ENCODE peak calls at places on chromosomes 7 and 10, in six cellular contexts. W is NCI-H2171; G is HEK293T; B is activated CD4-positive, alpha-beta T cell treated with anti-CD3 and anti-CD28 coated beads, Interleukin-2, amount 50 U/mL, for 24 hours; K is Panc1; R is mesendoderm. V is an unnamed sample.
A peak's percentile ranks its signal among the peaks of the same experiment; 100 is the strongest.

GRCh38 chr7:137975223-137975622 is 26.7 kb downstream of the CREB3L2 start:
- DNase-seq in W (no peak), G (no peak), B (no peak), K (no peak), R (no peak), V (no peak)

GRCh38 chr10:132588301-132589013 is 50.9 kb downstream of the INPP5A start:
- DNase-seq in W (no peak), G (no peak), B (no peak), K (no peak), R (no peak), V (no peak)

GRCh38 chr10:117254774-117255735 is 14.1 kb downstream of the SLC18A2 start:
- DNase-seq in W (no peak), G (no peak), B (no peak), K (no peak), R (no peak), V (no peak)

GRCh38 chr10:1635340-1635739 is 102.0 kb downstream of the ADARB2 start:
- DNase-seq in W (no peak), G (no peak), B (no peak), K (no peak), R (peak; percentile 4), V (no peak)

GRCh38 chr10:97534746-97535367 is 36.1 kb downstream of the UBTD1 start:
- DNase-seq in W (no peak), G (peak; percentile 80), B (no peak), K (peak; percentile 10), R (peak; percentile 85), V (no peak)

GRCh38 chr10:80684217-80684616 is 146.5 kb downstream of the SH2D4B start:
- DNase-seq in W (peak; percentile 60), G (peak; percentile 32), B (no peak), K (no peak), R (peak; percentile 60), V (peak; percentile 24)

GRCh38 chr10:32786968-32787367 is 171.1 kb downstream of the ITGB1 start:
- DNase-seq in W (no peak), G (no peak), B (no peak), K (no peak), R (no peak), V (no peak)

GRCh38 chr7:117587931-117588330 is 108.1 kb downstream of the CFTR start:
- DNase-seq in W (no peak), G (no peak), B (no peak), K (no peak), R (no peak), V (no peak)

GRCh38 chr7:4226166-4226857 is 455.8 kb upstream of the FOXK1 start:
- DNase-seq in W (no peak), G (peak; percentile 25), B (no peak), K (no peak), R (peak; percentile 69), V (no peak)

GRCh38 chr10:132103116-132103910 is 37.6 kb downstream of the JAKMIP3 start:
- DNase-seq in W (no peak), G (no peak), B (no peak), K (no peak), R (peak; percentile 3), V (no peak)

GRCh38 chr7:33892945-33893344 is 12.4 kb upstream of the BMPER start:
- DNase-seq in W (no peak), G (no peak), B (no peak), K (no peak), R (no peak), V (no peak)

GRCh38 chr10:31604141-31604540 is 285.1 kb downstream of the ZEB1 start:
- DNase-seq in W (peak; percentile 38), G (no peak), B (no peak), K (no peak), R (peak; percentile 45), V (no peak)

GRCh38 chr10:132209978-132210530 is 23.3 kb downstream of the DPYSL4 start:
- DNase-seq in W (no peak), G (no peak), B (no peak), K (no peak), R (no peak), V (no peak)